ENCODE peak calls at places on chromosomes 5 and 9, in four cellular contexts. U, C, Z and A are unnamed samples.

GRCh38 chr5:139806111-139806510 is 10.5 kb downstream of the PSD2 start:
- DNase-seq in U (no peak), C (no peak), Z (no peak), A (peak)

GRCh38 chr5:84487963-84488362 is 103.3 kb upstream of the EDIL3 start:
- DNase-seq in U (no peak), C (peak), Z (no peak), A (no peak)

GRCh38 chr9:136671646-136672430 is 9.1 kb downstream of the EGFL7 start:
- DNase-seq in U (peak), C (no peak), Z (peak), A (no peak)

GRCh38 chr5:82413302-82414042 is 135.3 kb upstream of the RPS23 start:
- DNase-seq in U (no peak), C (peak), Z (no peak), A (no peak)

GRCh38 chr5:4758550-4758949 is 381.6 kb upstream of the ADAMTS16 start:
- DNase-seq in U (no peak), C (no peak), Z (no peak), A (no peak)

GRCh38 chr5:42467572-42467971 is 44.3 kb downstream of the GHR start:
- DNase-seq in U (no peak), C (no peak), Z (no peak), A (no peak)

GRCh38 chr9:12980482-12980881 is 205.7 kb downstream of the LURAP1L start:
- DNase-seq in U (no peak), C (no peak), Z (no peak), A (no peak)

GRCh38 chr5:18999478-18999877 is 988.5 kb downstream of the CDH18 start:
- DNase-seq in U (no peak), C (no peak), Z (no peak), A (no peak)

GRCh38 chr5:36607838-36608783 is 1.7 kb downstream of the SLC1A3 start:
- DNase-seq in U (no peak), C (peak), Z (no peak), A (no peak)

GRCh38 chr5:62340392-62340791 is 34.4 kb downstream of the KIF2A start:
- DNase-seq in U (peak), C (peak), Z (no peak), A (no peak)

GRCh38 chr5:98461485-98461884 is 312.0 kb upstream of the RGMB start:
- DNase-seq in U (no peak), C (no peak), Z (no peak), A (no peak)

GRCh38 chr5:59039003-59039295 is 456.1 kb downstream of the RAB3C start:
- DNase-seq in U (peak), C (peak), Z (no peak), A (no peak)

GRCh38 chr5:147688965-147689364 is 93.6 kb downstream of the JAKMIP2 start:
- DNase-seq in U (no peak), C (peak), Z (no peak), A (peak)

GRCh38 chr5:53010819-53011218 is 21.7 kb downstream of the ITGA2 start:
- DNase-seq in U (no peak), C (no peak), Z (no peak), A (no peak)

GRCh38 chr9:129954868-129955550 is 88.0 kb downstream of the FNBP1 start:
- DNase-seq in U (peak), C (peak), Z (no peak), A (no peak)

GRCh38 chr5:33148076-33148501 is 292.7 kb upstream of the TARS1 start:
- DNase-seq in U (no peak), C (peak), Z (no peak), A (no peak)

GRCh38 chr9:131404987-131405386 is 11.1 kb downstream of the PRRC2B start:
- DNase-seq in U (no peak), C (no peak), Z (no peak), A (no peak)

GRCh38 chr9:119802115-119802514 is 432.9 kb upstream of the BRINP1 start:
- DNase-seq in U (no peak), C (no peak), Z (no peak), A (peak)

GRCh38 chr5:4640793-4641192 is 499.3 kb upstream of the ADAMTS16 start:
- DNase-seq in U (no peak), C (peak), Z (no peak), A (peak)

GRCh38 chr9:99778308-99778707 is 43.4 kb upstream of the NR4A3 start:
- DNase-seq in U (no peak), C (peak), Z (no peak), A (no peak)

GRCh38 chr5:62043289-62044274 is 262.4 kb upstream of the KIF2A start:
- DNase-seq in U (no peak), C (no peak), Z (no peak), A (no peak)

GRCh38 chr9:36625006-36625600 is 52.4 kb downstream of the MELK start:
- DNase-seq in U (no peak), C (peak), Z (no peak), A (peak)

GRCh38 chr5:78647411-78647818 is 1.2 kb downstream of the LHFPL2 start:
- DNase-seq in U (no peak), C (peak), Z (no peak), A (peak)

GRCh38 chr5:59178071-59178470 is 595.2 kb downstream of the RAB3C start:
- DNase-seq in U (no peak), C (no peak), Z (no peak), A (no peak)

GRCh38 chr5:79269733-79270166 is 33.8 kb downstream of the JMY start:
- DNase-seq in U (no peak), C (no peak), Z (no peak), A (no peak)